ENCODE peak calls at places on chromosome 18, in ten cellular contexts. S is lung; I is colonic mucosa; D is spleen; Q is pancreas; J is endothelial cell of umbilical vein; P is K562; A is IMR-90; R is endodermal cell; G is effector memory CD4-positive, alpha-beta T cell. V is an unnamed sample.

GRCh38 chr18:53753616-53754015 is 470.9 kb downstream of the MBD2 start:
- DNase-seq in S (no peak), I (no peak), D (no peak), Q (no peak), J (no peak), P (no peak), A (no peak), R (no peak), G (no peak), V (no peak)

GRCh38 chr18:31079973-31080372 is 22.2 kb downstream of the DSC2 start:
- DNase-seq in S (no peak), I (no peak), D (no peak), Q (no peak), J (no peak), P (no peak), A (no peak), R (no peak), G (no peak), V (no peak)

GRCh38 chr18:78776706-78777105 is 202.9 kb upstream of the SALL3 start:
- DNase-seq in S (no peak), I (peak; percentile 41), D (peak; percentile 29), Q (no peak), J (no peak), P (no peak), A (no peak), R (no peak), G (no peak), V (no peak)

GRCh38 chr18:78901923-78902794 is 77.5 kb upstream of the SALL3 start:
- DNase-seq in S (peak; percentile 16), I (no peak), D (peak; percentile 43), Q (no peak), J (no peak), P (no peak), A (no peak), R (peak; percentile 29), G (no peak), V (no peak)

GRCh38 chr18:69897397-69898108 is 50.1 kb downstream of the CD226 start:
- DNase-seq in S (no peak), I (no peak), D (no peak), Q (no peak), J (no peak), P (no peak), A (no peak), R (no peak), G (no peak), V (no peak)

GRCh38 chr18:46950064-46950656 is 32.8 kb downstream of the KATNAL2 start:
- DNase-seq in S (no peak), I (no peak), D (no peak), Q (no peak), J (peak; percentile 24), P (no peak), A (no peak), R (no peak), G (no peak), V (no peak)

GRCh38 chr18:79630266-79631095 is 49.1 kb upstream of the CTDP1 start:
- DNase-seq in S (no peak), I (no peak), D (peak; percentile 71), Q (no peak), J (no peak), P (no peak), A (no peak), R (no peak), G (no peak), V (no peak)

GRCh38 chr18:9715974-9716373 is 7.9 kb downstream of the RAB31 start:
- DNase-seq in S (no peak), I (no peak), D (no peak), Q (no peak), J (no peak), P (no peak), A (no peak), R (no peak), G (no peak), V (no peak)

GRCh38 chr18:23281626-23282436 is 146.5 kb downstream of the CABLES1 start:
- DNase-seq in S (no peak), I (peak; percentile 39), D (no peak), Q (no peak), J (peak; percentile 85), P (no peak), A (no peak), R (peak; percentile 78), G (no peak), V (no peak)

GRCh38 chr18:1846640-1847039 is 724.7 kb downstream of the METTL4 start:
- DNase-seq in S (no peak), I (no peak), D (no peak), Q (no peak), J (no peak), P (no peak), A (no peak), R (no peak), G (no peak), V (no peak)

GRCh38 chr18:49243391-49243790 is 217.1 kb downstream of the DYM start:
- DNase-seq in S (no peak), I (no peak), D (no peak), Q (no peak), J (no peak), P (no peak), A (no peak), R (no peak), G (no peak), V (no peak)

GRCh38 chr18:62721837-62722795 is 6.8 kb downstream of the PHLPP1 start:
- DNase-seq in S (no peak), I (no peak), D (no peak), Q (no peak), J (no peak), P (no peak), A (no peak), R (no peak), G (no peak), V (no peak)

GRCh38 chr18:65547046-65547445 is 203.8 kb upstream of the CDH7 start:
- DNase-seq in S (no peak), I (no peak), D (no peak), Q (no peak), J (no peak), P (no peak), A (no peak), R (no peak), G (no peak), V (no peak)

DNA sequence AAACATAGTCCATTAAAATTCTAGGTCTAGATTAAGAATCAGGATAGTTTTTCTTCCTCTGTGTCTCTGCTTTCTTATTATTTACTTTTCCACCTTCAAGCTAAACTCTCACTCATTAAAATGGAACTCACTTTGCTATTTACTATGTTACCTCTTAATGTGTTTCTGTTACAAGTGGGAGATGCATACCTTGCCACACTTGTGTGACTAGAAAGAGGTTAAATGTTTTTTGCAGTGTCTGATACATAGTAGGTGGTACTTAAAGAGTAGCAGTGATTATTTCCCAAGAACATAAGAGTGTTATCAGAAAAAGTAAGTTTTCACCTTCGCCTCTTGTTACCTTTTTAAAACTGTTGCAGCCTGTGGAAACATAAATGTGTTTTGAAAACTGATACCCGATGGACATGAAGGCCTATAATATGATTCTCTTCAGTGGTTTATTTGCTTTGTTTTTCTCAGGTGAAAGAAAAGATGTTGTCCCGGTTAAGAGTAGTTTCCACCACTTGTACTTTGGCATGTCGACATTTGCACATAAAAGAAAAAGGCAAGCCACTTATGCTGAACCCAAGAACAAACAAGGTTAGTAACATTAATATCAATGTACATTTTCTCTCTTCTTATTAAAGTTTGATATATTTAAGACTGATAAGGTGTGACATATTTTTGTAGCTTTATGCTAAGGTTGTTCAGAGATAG is 16.6 kb downstream of the ME2 start:
- DNase-seq in S (no peak), I (no peak), D (no peak), Q (no peak), J (no peak), P (no peak), A (no peak), R (no peak), G (no peak), V (no peak)
- H3K9me3 ChIP-seq in S (peaks cover 2% of the 10 kb centered on the region), I (no peaks in the 10 kb centered on the region), D (no peaks in the 10 kb centered on the region), Q (no peaks in the 10 kb centered on the region), J (no peaks in the 10 kb centered on the region), P (no peaks in the 10 kb centered on the region), A (no peaks in the 10 kb centered on the region), R (peaks cover 53% of the 10 kb centered on the region), G (no peaks in the 10 kb centered on the region), V (no peaks in the 10 kb centered on the region)

GRCh38 chr18:50299626-50300388 is 12.3 kb upstream of the CXXC1 start:
- DNase-seq in S (no peak), I (no peak), D (no peak), Q (no peak), J (no peak), P (no peak), A (no peak), R (no peak), G (no peak), V (no peak)
- H3K4me1 ChIP-seq in S (peaks cover 3% of the 10 kb centered on the region), I (no peaks in the 10 kb centered on the region), D (peaks cover 7% of the 10 kb centered on the region), Q (no peaks in the 10 kb centered on the region), J (no peaks in the 10 kb centered on the region), P (peaks cover 6% of the 10 kb centered on the region), A (no peaks in the 10 kb centered on the region), R (peaks cover 2% of the 10 kb centered on the region), G (peaks cover 5% of the 10 kb centered on the region), V (peaks cover 13% of the 10 kb centered on the region)

GRCh38 chr18:67731853-67732252 is 215.3 kb upstream of the DSEL start:
- DNase-seq in S (no peak), I (no peak), D (no peak), Q (no peak), J (peak; percentile 69), P (no peak), A (peak; percentile 73), R (no peak), G (no peak), V (no peak)
- H3K27ac ChIP-seq in S (no peak overlapping the region), I (no peak overlapping the region), D (no peak overlapping the region), Q (no peak overlapping the region), J (peak overlapping the region; percentile 18), P (no peak overlapping the region), A (no peak overlapping the region), R (no peak overlapping the region), G (no peak overlapping the region), V (no peak overlapping the region)

GRCh38 chr18:35029103-35029502 is 12.1 kb upstream of the MAPRE2 start:
- DNase-seq in S (no peak), I (no peak), D (no peak), Q (no peak), J (no peak), P (no peak), A (peak; percentile 69), R (no peak), G (no peak), V (no peak)

GRCh38 chr18:35030234-35030989 is 10.8 kb upstream of the MAPRE2 start:
- DNase-seq in S (no peak), I (peak; percentile 46), D (no peak), Q (no peak), J (no peak), P (no peak), A (no peak), R (no peak), G (no peak), V (peak; percentile 59)

GRCh38 chr18:35032113-35032512 is 9.1 kb upstream of the MAPRE2 start:
- DNase-seq in S (no peak), I (no peak), D (no peak), Q (no peak), J (no peak), P (no peak), A (no peak), R (no peak), G (no peak), V (no peak)

GRCh38 chr18:35028556-35028955 is 12.7 kb upstream of the MAPRE2 start:
- DNase-seq in S (no peak), I (no peak), D (no peak), Q (no peak), J (no peak), P (no peak), A (no peak), R (no peak), G (no peak), V (no peak)

DNA sequence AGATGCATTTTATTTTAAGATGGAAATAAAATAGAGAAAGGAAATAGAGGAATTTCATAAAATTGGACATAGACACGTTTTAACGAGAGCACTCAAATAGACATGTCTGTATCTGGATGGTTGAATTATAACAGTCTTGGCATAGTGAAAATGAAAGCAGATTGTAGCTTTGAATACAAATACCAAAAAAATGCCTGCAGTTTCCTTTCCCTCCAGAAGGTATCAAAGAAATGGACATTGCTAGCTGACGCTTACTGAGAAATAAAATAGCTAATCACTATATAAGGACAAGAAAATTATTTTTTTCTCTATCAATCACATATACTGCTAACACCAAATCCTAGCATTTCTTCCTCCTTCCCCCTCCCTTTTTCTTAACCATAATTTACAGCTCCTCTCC is 11.4 kb upstream of the MAPRE2 start:
- DNase-seq in S (no peak), I (no peak), D (no peak), Q (no peak), J (peak; percentile 34), P (no peak), A (no peak), R (no peak), G (no peak), V (no peak)
- H3K9me3 ChIP-seq in S (no peaks in the 10 kb centered on the region), I (no peaks in the 10 kb centered on the region), D (no peaks in the 10 kb centered on the region), Q (no peaks in the 10 kb centered on the region), J (no peaks in the 10 kb centered on the region), P (no peaks in the 10 kb centered on the region), A (no peaks in the 10 kb centered on the region), R (no peaks in the 10 kb centered on the region), G (no peaks in the 10 kb centered on the region), V (no peaks in the 10 kb centered on the region)